ENCODE peak calls at places on chromosomes 4 and X, in ten cellular contexts. One of them, this sample, is unnamed.

GRCh38 chr4:18440527-18441215 is 419.1 kb upstream of the LCORL start:
- DNase-seq in fibroblast of the aortic adventitia: no peak
- DNase-seq in activated gamma-delta T cell treated with Interleukin-2 at 50 U/mL for 16 hours: no peak
- DNase-seq in hepatocyte: no peak
- DNase-seq in LoVo: no peak
- DNase-seq in tibial nerve: no peak
- DNase-seq in OCI-M1: no peak
- DNase-seq in effector memory CD8-positive, alpha-beta T cell: no peak
- DNase-seq in COR-L47: peak
- DNase-seq in Calu3: no peak
- DNase-seq in this sample: no peak

GRCh38 chr4:70586841-70587240 is 5.2 kb upstream of the AMBN start:
- DNase-seq in fibroblast of the aortic adventitia: no peak
- DNase-seq in activated gamma-delta T cell treated with Interleukin-2 at 50 U/mL for 16 hours: no peak
- DNase-seq in hepatocyte: no peak
- DNase-seq in LoVo: no peak
- DNase-seq in tibial nerve: no peak
- DNase-seq in OCI-M1: no peak
- DNase-seq in effector memory CD8-positive, alpha-beta T cell: no peak
- DNase-seq in COR-L47: peak
- DNase-seq in Calu3: no peak
- DNase-seq in this sample: no peak

GRCh38 chr4:127604949-127605709 is 27.6 kb upstream of the INTU start:
- DNase-seq in fibroblast of the aortic adventitia: peak
- DNase-seq in activated gamma-delta T cell treated with Interleukin-2 at 50 U/mL for 16 hours: no peak
- DNase-seq in hepatocyte: peak
- DNase-seq in LoVo: peak
- DNase-seq in tibial nerve: no peak
- DNase-seq in OCI-M1: peak
- DNase-seq in effector memory CD8-positive, alpha-beta T cell: no peak
- DNase-seq in COR-L47: peak
- DNase-seq in Calu3: no peak
- DNase-seq in this sample: no peak

GRCh38 chrX:129013574-129013973 is 509.7 kb downstream of the SMARCA1 start:
- DNase-seq in fibroblast of the aortic adventitia: no peak
- DNase-seq in activated gamma-delta T cell treated with Interleukin-2 at 50 U/mL for 16 hours: no peak
- DNase-seq in hepatocyte: no peak
- DNase-seq in LoVo: no peak
- DNase-seq in tibial nerve: no peak
- DNase-seq in OCI-M1: peak
- DNase-seq in effector memory CD8-positive, alpha-beta T cell: no peak
- DNase-seq in COR-L47: no peak
- DNase-seq in Calu3: no peak
- DNase-seq in this sample: no peak

GRCh38 chr4:60081839-60082238 is 1118.3 kb upstream of the ADGRL3 start:
- DNase-seq in fibroblast of the aortic adventitia: no peak
- DNase-seq in activated gamma-delta T cell treated with Interleukin-2 at 50 U/mL for 16 hours: no peak
- DNase-seq in hepatocyte: no peak
- DNase-seq in LoVo: no peak
- DNase-seq in tibial nerve: no peak
- DNase-seq in OCI-M1: no peak
- DNase-seq in effector memory CD8-positive, alpha-beta T cell: no peak
- DNase-seq in COR-L47: no peak
- DNase-seq in Calu3: no peak
- DNase-seq in this sample: no peak

GRCh38 chrX:79367907-79368306 is 773 bp upstream of the ITM2A start:
- DNase-seq in fibroblast of the aortic adventitia: no peak
- DNase-seq in activated gamma-delta T cell treated with Interleukin-2 at 50 U/mL for 16 hours: no peak
- DNase-seq in hepatocyte: no peak
- DNase-seq in LoVo: no peak
- DNase-seq in tibial nerve: no peak
- DNase-seq in OCI-M1: peak
- DNase-seq in effector memory CD8-positive, alpha-beta T cell: no peak
- DNase-seq in COR-L47: no peak
- DNase-seq in Calu3: no peak
- DNase-seq in this sample: no peak

GRCh38 chrX:80808160-80808735 is 1.4 kb downstream of the BRWD3 start:
- DNase-seq in fibroblast of the aortic adventitia: peak
- DNase-seq in activated gamma-delta T cell treated with Interleukin-2 at 50 U/mL for 16 hours: peak
- DNase-seq in hepatocyte: peak
- DNase-seq in LoVo: peak
- DNase-seq in tibial nerve: peak
- DNase-seq in OCI-M1: peak
- DNase-seq in effector memory CD8-positive, alpha-beta T cell: peak
- DNase-seq in COR-L47: peak
- DNase-seq in Calu3: peak
- DNase-seq in this sample: peak

GRCh38 chr4:37885496-37885895 is 5.4 kb upstream of the TBC1D1 start:
- DNase-seq in fibroblast of the aortic adventitia: peak
- DNase-seq in activated gamma-delta T cell treated with Interleukin-2 at 50 U/mL for 16 hours: no peak
- DNase-seq in hepatocyte: peak
- DNase-seq in LoVo: no peak
- DNase-seq in tibial nerve: no peak
- DNase-seq in OCI-M1: peak
- DNase-seq in effector memory CD8-positive, alpha-beta T cell: no peak
- DNase-seq in COR-L47: no peak
- DNase-seq in Calu3: no peak
- DNase-seq in this sample: no peak

GRCh38 chr4:108619372-108620100 is 840 bp upstream of the RPL34 start:
- DNase-seq in fibroblast of the aortic adventitia: no peak
- DNase-seq in activated gamma-delta T cell treated with Interleukin-2 at 50 U/mL for 16 hours: no peak
- DNase-seq in hepatocyte: no peak
- DNase-seq in LoVo: no peak
- DNase-seq in tibial nerve: no peak
- DNase-seq in OCI-M1: peak
- DNase-seq in effector memory CD8-positive, alpha-beta T cell: no peak
- DNase-seq in COR-L47: no peak
- DNase-seq in Calu3: no peak
- DNase-seq in this sample: no peak

GRCh38 chrX:112834976-112835375 is 5.7 kb downstream of the AMOT start:
- DNase-seq in fibroblast of the aortic adventitia: no peak
- DNase-seq in activated gamma-delta T cell treated with Interleukin-2 at 50 U/mL for 16 hours: no peak
- DNase-seq in hepatocyte: no peak
- DNase-seq in LoVo: no peak
- DNase-seq in tibial nerve: no peak
- DNase-seq in OCI-M1: no peak
- DNase-seq in effector memory CD8-positive, alpha-beta T cell: no peak
- DNase-seq in COR-L47: no peak
- DNase-seq in Calu3: no peak
- DNase-seq in this sample: no peak

GRCh38 chr4:114078636-114079035 is 99.2 kb upstream of the ARSJ start:
- DNase-seq in fibroblast of the aortic adventitia: peak
- DNase-seq in activated gamma-delta T cell treated with Interleukin-2 at 50 U/mL for 16 hours: no peak
- DNase-seq in hepatocyte: no peak
- DNase-seq in LoVo: no peak
- DNase-seq in tibial nerve: no peak
- DNase-seq in OCI-M1: no peak
- DNase-seq in effector memory CD8-positive, alpha-beta T cell: no peak
- DNase-seq in COR-L47: no peak
- DNase-seq in Calu3: no peak
- DNase-seq in this sample: no peak

GRCh38 chr4:125314676-125315570 is at the start of gene FAT4:
- DNase-seq in fibroblast of the aortic adventitia: peak
- DNase-seq in activated gamma-delta T cell treated with Interleukin-2 at 50 U/mL for 16 hours: peak
- DNase-seq in hepatocyte: peak
- DNase-seq in LoVo: peak
- DNase-seq in tibial nerve: peak
- DNase-seq in OCI-M1: peak
- DNase-seq in effector memory CD8-positive, alpha-beta T cell: no peak
- DNase-seq in COR-L47: peak
- DNase-seq in Calu3: peak
- DNase-seq in this sample: peak

GRCh38 chr4:105840426-105841174 is 54.7 kb upstream of the NPNT start:
- DNase-seq in fibroblast of the aortic adventitia: no peak
- DNase-seq in activated gamma-delta T cell treated with Interleukin-2 at 50 U/mL for 16 hours: no peak
- DNase-seq in hepatocyte: no peak
- DNase-seq in LoVo: no peak
- DNase-seq in tibial nerve: no peak
- DNase-seq in OCI-M1: no peak
- DNase-seq in effector memory CD8-positive, alpha-beta T cell: no peak
- DNase-seq in COR-L47: no peak
- DNase-seq in Calu3: no peak
- DNase-seq in this sample: no peak

GRCh38 chrX:49856819-49857218 is 22.5 kb upstream of the USP27X start:
- DNase-seq in fibroblast of the aortic adventitia: no peak
- DNase-seq in activated gamma-delta T cell treated with Interleukin-2 at 50 U/mL for 16 hours: no peak
- DNase-seq in hepatocyte: no peak
- DNase-seq in LoVo: no peak
- DNase-seq in tibial nerve: no peak
- DNase-seq in OCI-M1: no peak
- DNase-seq in effector memory CD8-positive, alpha-beta T cell: no peak
- DNase-seq in COR-L47: no peak
- DNase-seq in Calu3: no peak
- DNase-seq in this sample: no peak

GRCh38 chr4:15901996-15902395 is 36.5 kb downstream of the FGFBP1 start:
- DNase-seq in fibroblast of the aortic adventitia: no peak
- DNase-seq in activated gamma-delta T cell treated with Interleukin-2 at 50 U/mL for 16 hours: no peak
- DNase-seq in hepatocyte: no peak
- DNase-seq in LoVo: no peak
- DNase-seq in tibial nerve: no peak
- DNase-seq in OCI-M1: no peak
- DNase-seq in effector memory CD8-positive, alpha-beta T cell: no peak
- DNase-seq in COR-L47: no peak
- DNase-seq in Calu3: no peak
- DNase-seq in this sample: no peak

GRCh38 chr4:7255996-7256395 is 63.7 kb downstream of the SORCS2 start:
- DNase-seq in fibroblast of the aortic adventitia: no peak
- DNase-seq in activated gamma-delta T cell treated with Interleukin-2 at 50 U/mL for 16 hours: no peak
- DNase-seq in hepatocyte: no peak
- DNase-seq in LoVo: no peak
- DNase-seq in tibial nerve: no peak
- DNase-seq in OCI-M1: no peak
- DNase-seq in effector memory CD8-positive, alpha-beta T cell: no peak
- DNase-seq in COR-L47: no peak
- DNase-seq in Calu3: no peak
- DNase-seq in this sample: no peak

GRCh38 chrX:117990438-117990837 is 126.2 kb downstream of the KLHL13 start:
- DNase-seq in fibroblast of the aortic adventitia: no peak
- DNase-seq in activated gamma-delta T cell treated with Interleukin-2 at 50 U/mL for 16 hours: no peak
- DNase-seq in hepatocyte: no peak
- DNase-seq in LoVo: no peak
- DNase-seq in tibial nerve: no peak
- DNase-seq in OCI-M1: no peak
- DNase-seq in effector memory CD8-positive, alpha-beta T cell: no peak
- DNase-seq in COR-L47: no peak
- DNase-seq in Calu3: no peak
- DNase-seq in this sample: no peak

GRCh38 chrX:10679387-10679786 is 59.0 kb upstream of the MID1 start:
- DNase-seq in fibroblast of the aortic adventitia: no peak
- DNase-seq in activated gamma-delta T cell treated with Interleukin-2 at 50 U/mL for 16 hours: no peak
- DNase-seq in hepatocyte: no peak
- DNase-seq in LoVo: no peak
- DNase-seq in tibial nerve: no peak
- DNase-seq in OCI-M1: no peak
- DNase-seq in effector memory CD8-positive, alpha-beta T cell: no peak
- DNase-seq in COR-L47: no peak
- DNase-seq in Calu3: no peak
- DNase-seq in this sample: no peak